ENCODE peak calls at places on chromosomes 5 and 9, in five cellular contexts. M is breast epithelium, A is A549, R is NB4, L is adrenal gland. K is an unnamed sample.

GRCh38 chr5:140351609-140352334 is 5.4 kb upstream of the HBEGF start:
- DNase-seq in M (no peak), A (peak), R (peak), L (no peak), K (no peak)

GRCh38 chr5:15074651-15075050 is 203.1 kb upstream of the ANKH start:
- DNase-seq in M (no peak), A (no peak), R (no peak), L (no peak), K (no peak)

GRCh38 chr9:37801287-37801850 is 772 bp downstream of the DCAF10 start:
- DNase-seq in M (no peak), A (no peak), R (peak), L (peak), K (no peak)

GRCh38 chr5:103211858-103212500 is 46.6 kb upstream of the MACIR start:
- DNase-seq in M (no peak), A (no peak), R (peak), L (no peak), K (no peak)

GRCh38 chr5:128199611-128200010 is 116.0 kb downstream of the SLC12A2 start:
- DNase-seq in M (no peak), A (no peak), R (no peak), L (no peak), K (no peak)

GRCh38 chr5:36897616-36898015 is 21.0 kb downstream of the NIPBL start:
- DNase-seq in M (no peak), A (no peak), R (no peak), L (no peak), K (no peak)

GRCh38 chr5:140261403-140262171 is 41.3 kb downstream of the PFDN1 start:
- DNase-seq in M (no peak), A (peak), R (peak), L (peak), K (peak)

GRCh38 chr5:110865400-110866094 is 126.7 kb downstream of the SLC25A46 start:
- DNase-seq in M (no peak), A (peak), R (peak), L (no peak), K (no peak)

GRCh38 chr9:110192531-110193326 is 15.2 kb downstream of the C9orf152 start:
- DNase-seq in M (no peak), A (no peak), R (peak), L (no peak), K (peak)

GRCh38 chr5:135890296-135890695 is 5.3 kb downstream of the IL9 start:
- DNase-seq in M (no peak), A (no peak), R (no peak), L (no peak), K (no peak)

GRCh38 chr5:54009357-54009756 is 301.0 kb downstream of the ARL15 start:
- DNase-seq in M (no peak), A (no peak), R (no peak), L (no peak), K (no peak)

GRCh38 chr9:34430843-34431437 is 27.4 kb downstream of the FAM219A start:
- DNase-seq in M (no peak), A (peak), R (peak), L (peak), K (no peak)

GRCh38 chr5:19874811-19875210 is 113.2 kb downstream of the CDH18 start:
- DNase-seq in M (no peak), A (no peak), R (no peak), L (no peak), K (no peak)

GRCh38 chr9:76151267-76151666 is 243.0 kb downstream of the RFK start:
- DNase-seq in M (no peak), A (no peak), R (no peak), L (no peak), K (no peak)

GRCh38 chr9:133747309-133747708 is 9.2 kb upstream of the SARDH start:
- DNase-seq in M (no peak), A (no peak), R (no peak), L (no peak), K (no peak)

GRCh38 chr9:123654647-123655637 is 275.0 kb downstream of the DENND1A start:
- DNase-seq in M (no peak), A (no peak), R (no peak), L (no peak), K (no peak)

GRCh38 chr5:5165541-5166002 is 25.4 kb downstream of the ADAMTS16 start:
- DNase-seq in M (no peak), A (no peak), R (no peak), L (no peak), K (no peak)

GRCh38 chr5:154755361-154756202 is at the start of gene LARP1:
- DNase-seq in M (no peak), A (no peak), R (peak), L (peak), K (peak)

GRCh38 chr5:96683810-96684209 is 21.6 kb downstream of the CAST start:
- DNase-seq in M (no peak), A (no peak), R (no peak), L (no peak), K (no peak)

GRCh38 chr5:132497488-132497997 is 7.0 kb upstream of the IRF1 start:
- DNase-seq in M (no peak), A (peak), R (no peak), L (peak), K (peak)

GRCh38 chr5:177592010-177592834 is at the start of gene TMED9:
- DNase-seq in M (peak), A (peak), R (peak), L (peak), K (peak)

GRCh38 chr5:10288600-10289213 is 19.0 kb downstream of the CMBL start:
- DNase-seq in M (peak), A (no peak), R (no peak), L (peak), K (peak)

GRCh38 chr9:106643211-106643930 is 219.6 kb upstream of the ZNF462 start:
- DNase-seq in M (no peak), A (no peak), R (no peak), L (no peak), K (no peak)

GRCh38 chr5:72402959-72403628 is 82.9 kb downstream of the PTCD2 start:
- DNase-seq in M (no peak), A (no peak), R (peak), L (peak), K (no peak)

GRCh38 chr9:22595805-22596204 is 149.2 kb downstream of the DMRTA1 start:
- DNase-seq in M (no peak), A (no peak), R (no peak), L (no peak), K (no peak)

GRCh38 chr5:73770601-73771025 is 144.6 kb downstream of the ARHGEF28 start:
- DNase-seq in M (no peak), A (no peak), R (no peak), L (no peak), K (no peak)

GRCh38 chr9:133768371-133768858 is 30.3 kb upstream of the SARDH start:
- DNase-seq in M (no peak), A (no peak), R (no peak), L (peak), K (peak)

GRCh38 chr5:77972545-77973252 is 196.6 kb upstream of the TBCA start:
- DNase-seq in M (no peak), A (no peak), R (no peak), L (no peak), K (no peak)

DNA sequence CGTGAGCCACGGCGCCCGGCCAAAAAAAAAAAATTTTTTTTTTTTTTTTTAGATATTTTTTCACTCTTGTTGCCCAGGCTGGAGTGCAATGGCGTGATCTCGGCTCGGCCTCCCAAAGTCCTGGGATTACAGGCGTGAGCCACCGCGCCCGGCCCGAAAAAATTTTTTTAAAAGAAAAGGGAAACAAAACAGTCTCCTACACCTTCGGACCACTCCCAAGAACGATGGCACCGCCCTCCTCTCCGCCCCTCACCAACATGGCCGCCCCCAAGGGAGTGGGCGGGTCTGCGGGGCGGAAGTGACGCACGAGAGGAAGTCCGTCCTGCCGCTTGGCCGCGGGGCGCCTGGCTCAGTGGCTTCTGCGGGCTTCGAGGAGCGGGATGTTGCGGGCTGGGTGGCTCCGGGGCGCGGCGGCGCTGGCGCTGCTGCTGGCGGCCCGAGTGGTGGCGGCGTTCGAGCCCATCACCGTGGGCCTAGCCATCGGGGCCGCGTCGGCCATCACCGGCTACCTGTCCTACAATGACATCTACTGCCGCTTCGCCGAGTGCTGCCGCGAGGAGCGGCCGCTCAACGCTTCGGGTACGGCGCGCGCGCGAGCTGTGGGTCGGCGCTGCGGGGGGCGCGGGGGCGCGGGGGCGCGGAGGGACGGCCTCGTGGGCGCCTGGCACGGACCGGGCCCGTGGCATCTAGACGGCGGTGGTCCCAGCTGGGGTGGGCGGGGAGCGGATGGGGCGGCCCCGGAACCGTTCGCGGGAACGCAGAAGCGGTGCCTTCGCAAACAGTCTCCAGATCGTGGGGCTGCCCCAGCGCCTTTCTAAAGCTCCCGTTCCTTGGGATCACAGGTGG is at the start of gene TOR1B:
- DNase-seq in M (peak), A (peak), R (peak), L (peak), K (peak)
- TF ChIP-seq POLR2A in M (peak), A (peak), R (peak), L (peak), K (no peak)

DNA sequence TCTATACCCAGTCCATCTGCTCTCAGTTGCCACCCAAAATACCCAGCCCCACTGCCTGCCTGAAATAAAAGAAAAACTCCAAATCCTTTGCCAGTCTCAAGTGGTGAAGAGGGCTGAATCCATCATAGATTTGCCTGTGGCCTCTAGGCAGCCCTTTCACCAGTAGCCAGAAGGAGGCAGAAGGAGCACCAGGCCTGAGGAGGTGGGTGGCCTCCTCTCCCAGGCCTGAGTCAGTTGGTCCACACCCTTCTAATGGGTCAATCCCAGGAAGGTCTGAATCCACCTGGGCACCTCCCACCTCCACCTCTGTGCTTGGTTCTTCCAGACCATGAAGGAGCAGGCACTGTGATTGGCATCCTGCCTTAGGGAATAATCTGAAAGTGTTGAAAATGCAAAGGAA is 97.0 kb downstream of the DAPK1 start:
- DNase-seq in M (no peak), A (no peak), R (no peak), L (no peak), K (no peak)
- TF ChIP-seq CTCF in M (no peak), A (no peak), R (no peak), L (no peak), K (no peak)

GRCh38 chr9:125131778-125132177 is 11.6 kb downstream of the SCAI start:
- DNase-seq in M (no peak), A (no peak), R (no peak), L (no peak), K (no peak)

GRCh38 chr9:125121156-125121555 is 22.2 kb downstream of the SCAI start:
- DNase-seq in M (no peak), A (no peak), R (no peak), L (no peak), K (no peak)

GRCh38 chr9:125125523-125125922 is 17.8 kb downstream of the SCAI start:
- DNase-seq in M (no peak), A (no peak), R (no peak), L (peak), K (no peak)

GRCh38 chr9:125126019-125126746 is 17.1 kb downstream of the SCAI start:
- DNase-seq in M (peak), A (no peak), R (peak), L (peak), K (peak)
- TF ChIP-seq POLR2A in M (no peak), A (no peak), R (no peak), L (no peak), K (no peak)

DNA sequence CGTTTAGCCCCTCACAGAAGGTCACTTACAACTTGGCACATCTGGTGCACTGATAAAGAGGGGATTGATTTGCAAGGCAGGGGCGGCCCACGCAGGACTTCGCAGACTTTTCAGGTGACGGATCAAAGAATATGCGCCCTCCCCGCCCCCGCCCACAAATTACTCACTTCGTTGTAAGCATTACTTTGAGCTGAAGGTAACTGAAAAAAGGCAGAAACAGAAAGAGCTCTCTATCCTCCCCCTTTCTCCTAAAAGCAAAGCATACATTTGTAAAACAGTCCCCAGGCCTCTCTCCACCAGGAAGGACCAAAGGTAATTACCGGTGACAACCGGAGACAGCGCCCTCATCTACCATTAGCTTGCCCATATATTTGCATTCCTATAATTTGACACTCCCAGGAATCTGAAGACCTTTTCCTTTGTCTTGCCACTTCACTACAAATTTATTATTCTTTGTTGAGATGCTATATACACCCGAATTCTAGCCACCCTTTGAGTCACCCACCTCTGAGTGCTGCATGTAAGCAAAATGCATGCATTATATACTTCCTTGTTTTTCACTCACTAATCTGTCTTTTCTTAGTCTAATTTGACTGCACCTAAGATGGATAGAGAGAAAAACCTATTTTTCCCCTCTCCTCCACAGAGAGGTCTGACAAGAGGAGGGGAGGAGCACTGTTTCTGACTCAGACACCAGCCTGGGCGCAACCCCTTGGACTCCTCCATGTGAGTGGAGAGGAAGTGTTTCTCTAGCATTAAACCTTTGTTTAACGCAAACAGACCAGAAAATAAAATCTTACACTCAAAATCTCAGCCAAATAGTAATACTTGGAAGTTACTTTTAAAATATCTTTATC is 74.7 kb upstream of the SPIN1 start:
- DNase-seq in M (no peak), A (no peak), R (peak), L (no peak), K (no peak)
- TF ChIP-seq CTCF in M (no peak), A (no peak), R (no peak), L (no peak), K (no peak)

GRCh38 chr5:133931546-133931945 is 36.9 kb downstream of the C5orf15 start:
- DNase-seq in M (no peak), A (no peak), R (no peak), L (no peak), K (no peak)

GRCh38 chr5:133932441-133933168 is 35.8 kb downstream of the C5orf15 start:
- DNase-seq in M (no peak), A (no peak), R (peak), L (no peak), K (no peak)

GRCh38 chr5:133928690-133929393 is 39.6 kb downstream of the C5orf15 start:
- DNase-seq in M (no peak), A (no peak), R (no peak), L (no peak), K (no peak)

GRCh38 chr5:133930824-133931111 is 37.7 kb downstream of the C5orf15 start:
- DNase-seq in M (no peak), A (no peak), R (no peak), L (no peak), K (no peak)

DNA sequence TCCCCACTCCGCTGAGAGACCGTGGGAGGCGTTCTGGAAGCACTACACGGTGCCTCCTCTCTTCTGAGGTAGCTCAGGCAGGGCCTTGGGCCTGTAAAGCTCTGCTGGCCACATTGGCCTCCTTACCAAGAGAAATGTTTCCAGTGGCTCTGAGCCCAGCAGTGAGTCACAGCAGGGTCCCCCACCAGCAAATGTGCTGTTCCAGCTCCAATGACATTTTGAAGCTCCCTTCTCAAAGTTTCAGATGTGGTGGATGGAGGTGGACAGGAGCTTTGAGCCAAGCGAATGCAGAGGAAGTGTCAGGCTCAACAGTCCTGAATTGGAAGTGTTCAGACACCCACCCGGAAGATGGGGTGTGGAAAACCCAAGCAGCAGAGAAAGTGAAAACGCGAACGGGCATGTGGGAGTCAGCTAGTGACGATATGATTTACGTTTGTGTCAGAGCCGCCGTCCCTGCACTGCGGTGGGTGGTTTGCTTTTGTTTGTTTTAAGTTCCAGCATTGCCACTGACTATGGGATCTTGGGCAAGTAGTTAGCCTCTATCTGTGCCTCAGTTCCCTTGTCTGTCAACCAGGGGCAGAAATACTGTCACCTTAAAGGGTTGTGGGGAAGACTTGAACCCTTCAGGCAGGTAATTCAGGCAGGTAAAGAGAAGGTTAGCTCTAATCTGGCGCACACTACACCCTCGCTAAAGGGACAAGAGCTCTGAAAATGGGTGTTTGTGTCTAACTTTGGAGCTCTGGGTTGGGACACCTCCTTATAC is 38.2 kb downstream of the C5orf15 start:
- DNase-seq in M (no peak), A (no peak), R (no peak), L (peak), K (no peak)
- TF ChIP-seq POLR2A in M (no peak), A (no peak), R (no peak), L (no peak), K (no peak)

DNA sequence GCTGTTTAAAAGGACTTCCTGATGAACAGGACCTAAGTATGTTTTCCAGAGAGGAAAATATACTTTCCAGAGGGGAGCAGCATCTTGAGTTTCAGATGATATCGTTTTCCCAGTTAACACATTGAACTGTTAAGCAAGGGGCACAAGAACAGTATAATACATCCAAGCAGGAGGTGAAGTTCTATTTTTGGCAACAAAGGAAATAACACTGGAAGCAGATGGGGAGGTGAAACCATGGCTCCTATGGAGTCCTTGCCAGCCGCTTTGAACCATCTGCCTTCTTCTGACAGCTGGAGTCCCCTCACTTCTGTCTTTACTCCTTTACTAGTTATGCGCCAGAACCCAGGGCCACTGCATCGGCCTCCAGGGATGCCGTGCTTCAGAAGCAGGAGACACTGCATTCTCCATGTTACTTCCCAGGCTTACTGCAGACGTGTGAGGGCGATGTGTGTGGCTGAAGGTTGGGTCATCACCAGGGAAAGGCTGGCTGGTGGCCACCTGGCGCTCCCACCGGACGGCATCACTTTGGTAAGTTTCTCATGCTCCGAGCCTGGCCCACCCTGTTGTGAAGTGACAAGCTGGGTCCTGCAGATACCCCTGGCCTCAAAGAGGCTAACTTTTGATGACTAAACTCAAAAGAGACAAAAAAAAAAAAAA is 77.8 kb downstream of the TTLL11 start:
- DNase-seq in M (no peak), A (no peak), R (no peak), L (no peak), K (no peak)
- TF ChIP-seq CTCF in M (no peak), A (no peak), R (no peak), L (no peak), K (no peak)

K was measured in lower leg skin.